ENCODE peak calls at places on chromosomes 5 and 9, in four cellular contexts. One of them, this sample, is unnamed.

GRCh38 chr9:135587658-135588057 is 26.1 kb downstream of the PAEP start:
- DNase-seq in LoVo: no peak
- DNase-seq in stimulated activated CD8-positive, alpha-beta memory T cell treated with anti-CD3 and anti-CD28 coated beads, Interleukin-7, amount 100 ng/mL, for 24 hours: no peak
- DNase-seq in iris pigment epithelial cell: no peak
- DNase-seq in this sample: no peak

GRCh38 chr5:175821790-175822211 is 49.6 kb upstream of the CPLX2 start:
- DNase-seq in LoVo: peak; percentile 9
- DNase-seq in iris pigment epithelial cell: peak; percentile 24
- DNase-seq in stimulated activated CD8-positive, alpha-beta memory T cell treated with anti-CD3 and anti-CD28 coated beads, Interleukin-7, amount 100 ng/mL, for 24 hours: no peak
- DNase-seq in this sample: no peak

GRCh38 chr5:94361161-94361560 is 257.2 kb downstream of the KIAA0825 start:
- DNase-seq in stimulated activated CD8-positive, alpha-beta memory T cell treated with anti-CD3 and anti-CD28 coated beads, Interleukin-7, amount 100 ng/mL, for 24 hours: no peak
- DNase-seq in LoVo: no peak
- DNase-seq in iris pigment epithelial cell: no peak
- DNase-seq in this sample: no peak

GRCh38 chr9:100105861-100106260 is 6.8 kb downstream of the INVS start:
- DNase-seq in iris pigment epithelial cell: no peak
- DNase-seq in stimulated activated CD8-positive, alpha-beta memory T cell treated with anti-CD3 and anti-CD28 coated beads, Interleukin-7, amount 100 ng/mL, for 24 hours: no peak
- DNase-seq in LoVo: no peak
- DNase-seq in this sample: no peak

GRCh38 chr5:115486728-115487127 is 57.8 kb downstream of the FEM1C start:
- DNase-seq in stimulated activated CD8-positive, alpha-beta memory T cell treated with anti-CD3 and anti-CD28 coated beads, Interleukin-7, amount 100 ng/mL, for 24 hours: no peak
- DNase-seq in LoVo: no peak
- DNase-seq in iris pigment epithelial cell: no peak
- DNase-seq in this sample: no peak

GRCh38 chr5:761854-762685 is 22.5 kb downstream of the ZDHHC11B start:
- DNase-seq in stimulated activated CD8-positive, alpha-beta memory T cell treated with anti-CD3 and anti-CD28 coated beads, Interleukin-7, amount 100 ng/mL, for 24 hours: no peak
- DNase-seq in iris pigment epithelial cell: no peak
- DNase-seq in LoVo: no peak
- DNase-seq in this sample: no peak

GRCh38 chr5:587403-587802 is 24.7 kb upstream of the CEP72 start:
- DNase-seq in LoVo: no peak
- DNase-seq in stimulated activated CD8-positive, alpha-beta memory T cell treated with anti-CD3 and anti-CD28 coated beads, Interleukin-7, amount 100 ng/mL, for 24 hours: no peak
- DNase-seq in iris pigment epithelial cell: no peak
- DNase-seq in this sample: no peak

GRCh38 chr5:150562832-150563231 is 54.9 kb downstream of the NDST1 start:
- DNase-seq in stimulated activated CD8-positive, alpha-beta memory T cell treated with anti-CD3 and anti-CD28 coated beads, Interleukin-7, amount 100 ng/mL, for 24 hours: no peak
- DNase-seq in iris pigment epithelial cell: peak; percentile 57
- DNase-seq in LoVo: peak; percentile 61
- DNase-seq in this sample: no peak

GRCh38 chr9:88534456-88535225 is at the start of gene NXNL2:
- DNase-seq in LoVo: peak; percentile 84
- DNase-seq in stimulated activated CD8-positive, alpha-beta memory T cell treated with anti-CD3 and anti-CD28 coated beads, Interleukin-7, amount 100 ng/mL, for 24 hours: no peak
- DNase-seq in iris pigment epithelial cell: peak; percentile 91
- DNase-seq in this sample: peak; percentile 55

GRCh38 chr5:138960145-138960692 is 85.1 kb upstream of the LRRTM2 start:
- DNase-seq in stimulated activated CD8-positive, alpha-beta memory T cell treated with anti-CD3 and anti-CD28 coated beads, Interleukin-7, amount 100 ng/mL, for 24 hours: no peak
- DNase-seq in iris pigment epithelial cell: no peak
- DNase-seq in LoVo: no peak
- DNase-seq in this sample: no peak

GRCh38 chr9:107637421-107638420 is 148.2 kb upstream of the KLF4 start:
- DNase-seq in LoVo: peak; percentile 34
- DNase-seq in stimulated activated CD8-positive, alpha-beta memory T cell treated with anti-CD3 and anti-CD28 coated beads, Interleukin-7, amount 100 ng/mL, for 24 hours: no peak
- DNase-seq in iris pigment epithelial cell: peak; percentile 96
- DNase-seq in this sample: no peak

GRCh38 chr5:88792144-88792840 is 90.7 kb downstream of the MEF2C start:
- DNase-seq in LoVo: no peak
- DNase-seq in iris pigment epithelial cell: peak; percentile 39
- DNase-seq in stimulated activated CD8-positive, alpha-beta memory T cell treated with anti-CD3 and anti-CD28 coated beads, Interleukin-7, amount 100 ng/mL, for 24 hours: no peak
- DNase-seq in this sample: no peak

GRCh38 chr9:98230354-98230753 is 25.1 kb downstream of the TBC1D2 start:
- DNase-seq in iris pigment epithelial cell: no peak
- DNase-seq in stimulated activated CD8-positive, alpha-beta memory T cell treated with anti-CD3 and anti-CD28 coated beads, Interleukin-7, amount 100 ng/mL, for 24 hours: no peak
- DNase-seq in LoVo: no peak
- DNase-seq in this sample: no peak

GRCh38 chr9:116475201-116475600 is 211.9 kb upstream of the TRIM32 start:
- DNase-seq in stimulated activated CD8-positive, alpha-beta memory T cell treated with anti-CD3 and anti-CD28 coated beads, Interleukin-7, amount 100 ng/mL, for 24 hours: no peak
- DNase-seq in iris pigment epithelial cell: peak; percentile 56
- DNase-seq in LoVo: no peak
- DNase-seq in this sample: no peak

GRCh38 chr5:66933066-66933465 is 263.5 kb downstream of the CD180 start:
- DNase-seq in LoVo: no peak
- DNase-seq in stimulated activated CD8-positive, alpha-beta memory T cell treated with anti-CD3 and anti-CD28 coated beads, Interleukin-7, amount 100 ng/mL, for 24 hours: no peak
- DNase-seq in iris pigment epithelial cell: peak; percentile 83
- DNase-seq in this sample: no peak